ENCODE peak calls at places on chromosomes 13 and 19, in five cellular contexts. V is cardiac fibroblast, H is left ventricle myocardium inferior, M is MM.1S, B is progenitor cell of endocrine pancreas. K is an unnamed sample.

GRCh38 chr19:426725-427445 is 17.9 kb upstream of the C2CD4C start:
- DNase-seq in B (no peak), H (no peak), M (no peak), V (no peak), K (no peak)

GRCh38 chr19:2722541-2723344 is 1.6 kb upstream of the DIRAS1 start:
- DNase-seq in H (peak), V (peak), B (no peak), M (no peak), K (no peak)

GRCh38 chr13:47433461-47434005 is 536.7 kb upstream of the HTR2A start:
- DNase-seq in V (no peak), M (no peak), H (no peak), B (no peak), K (no peak)

GRCh38 chr13:98927954-98928927 is 49.6 kb downstream of the DOCK9 start:
- DNase-seq in B (no peak), H (no peak), M (no peak), V (peak), K (no peak)

GRCh38 chr19:48806518-48806817 is 4.4 kb downstream of the BCAT2 start:
- DNase-seq in H (no peak), M (peak), B (no peak), V (no peak), K (no peak)

GRCh38 chr13:32951580-32951979 is 64.6 kb upstream of the KL start:
- DNase-seq in B (no peak), V (no peak), M (no peak), H (no peak), K (no peak)

GRCh38 chr13:74871671-74872070 is 610.3 kb downstream of the TBC1D4 start:
- DNase-seq in B (no peak), H (no peak), V (no peak), M (no peak), K (no peak)

GRCh38 chr19:55632463-55632834 is 8.1 kb upstream of the ZNF784 start:
- DNase-seq in B (peak), H (peak), V (peak), M (peak), K (peak)

GRCh38 chr13:40875048-40875447 is 85.6 kb downstream of the SLC25A15 start:
- DNase-seq in V (no peak), H (no peak), B (no peak), M (no peak), K (no peak)

GRCh38 chr19:39074205-39074692 is 9.9 kb upstream of the ACP7 start:
- DNase-seq in V (no peak), B (no peak), M (no peak), H (no peak), K (no peak)

GRCh38 chr13:112774829-112775565 is 85.2 kb downstream of the ATP11A start:
- DNase-seq in V (no peak), M (no peak), B (no peak), H (no peak), K (no peak)
- TF ChIP-seq CTCF in V (no peak), M (no peak), B (no peak), H (no peak), K (no peak)

DNA sequence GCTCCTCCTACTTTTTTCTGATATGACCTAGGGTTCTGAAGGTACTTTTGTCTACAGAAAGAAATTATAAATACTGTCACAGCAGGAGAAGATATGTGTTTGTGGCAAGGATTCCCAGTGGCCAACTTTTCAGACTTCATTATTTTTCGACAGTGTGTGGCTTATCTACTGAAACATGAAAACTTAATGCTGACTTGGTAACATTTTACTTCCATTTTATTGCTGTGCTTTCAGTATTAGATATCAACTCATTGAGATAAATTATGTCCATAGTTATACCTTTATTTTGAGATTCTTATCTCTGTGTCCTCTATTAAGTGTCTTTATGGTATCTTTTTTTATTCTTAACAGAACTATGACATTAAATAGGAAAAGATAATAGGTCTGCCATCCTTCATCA is 700.0 kb downstream of the PCDH9 start:
- DNase-seq in H (no peak), V (no peak), B (no peak), M (no peak), K (no peak)
- TF ChIP-seq CTCF in H (no peak), V (no peak), B (no peak), M (no peak), K (no peak)

GRCh38 chr13:113802090-113802531 is 43.1 kb downstream of the TMEM255B start:
- DNase-seq in B (no peak), M (peak), H (peak), V (peak), K (no peak)
- TF ChIP-seq CTCF in B (no peak), M (no peak), H (no peak), V (peak), K (no peak)

GRCh38 chr19:18408053-18408476 is 10.6 kb upstream of the LRRC25 start:
- DNase-seq in V (no peak), M (no peak), B (no peak), H (no peak), K (peak)
- TF ChIP-seq CTCF in V (peak), M (peak), B (peak), H (peak), K (no peak)

DNA sequence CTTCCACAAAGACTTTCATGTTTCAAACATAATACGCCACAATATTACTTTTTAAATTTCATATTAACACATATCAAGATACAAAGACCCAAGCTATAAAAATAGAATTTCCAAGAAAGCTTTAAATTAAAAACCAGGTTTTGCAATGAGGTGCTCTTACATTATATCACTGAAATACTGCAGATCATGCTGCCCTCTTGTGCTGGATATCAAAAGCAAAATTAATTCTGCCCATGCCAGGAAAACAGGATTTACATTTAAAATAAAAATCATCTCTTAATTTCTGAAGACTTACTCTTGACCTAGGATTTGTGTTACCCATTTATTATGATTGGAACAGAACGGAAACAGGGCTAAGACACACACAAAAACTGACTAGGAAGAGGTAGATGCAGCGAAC is 145.0 kb downstream of the ABCC4 start:
- DNase-seq in H (no peak), B (no peak), V (peak), M (no peak), K (no peak)
- TF ChIP-seq CTCF in H (peak), B (peak), V (peak), M (peak), K (no peak)

DNA sequence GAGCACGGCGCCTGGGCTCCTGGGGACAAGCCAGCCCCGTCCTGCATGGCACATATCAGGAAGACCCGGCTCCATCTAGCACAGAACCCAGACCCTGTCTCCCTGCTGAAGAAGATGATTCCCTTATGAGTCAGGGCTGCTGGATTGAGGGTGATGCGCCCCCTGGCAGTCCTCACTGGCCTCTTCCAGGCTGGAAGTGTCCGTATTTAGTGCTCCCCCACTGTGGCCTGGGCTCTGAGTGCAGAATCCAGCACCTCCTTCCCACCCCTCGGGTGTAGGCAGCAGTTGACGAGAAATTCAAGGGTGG is 14.9 kb downstream of the COMP start:
- DNase-seq in V (peak), M (no peak), B (no peak), H (no peak), K (no peak)
- TF ChIP-seq CTCF in V (peak), M (no peak), B (no peak), H (no peak), K (no peak)

GRCh38 chr19:4234862-4235201 is 5.5 kb downstream of the EBI3 start:
- DNase-seq in B (no peak), H (no peak), V (no peak), M (no peak), K (no peak)

GRCh38 chr19:4232614-4233281 is 3.4 kb downstream of the EBI3 start:
- DNase-seq in H (no peak), B (no peak), V (no peak), M (no peak), K (no peak)

GRCh38 chr19:4229179-4229931 is at the start of gene EBI3:
- DNase-seq in V (peak), H (peak), M (no peak), B (peak), K (peak)

GRCh38 chr19:4234142-4234861 is 5.0 kb downstream of the EBI3 start:
- DNase-seq in M (no peak), H (no peak), B (no peak), V (no peak), K (no peak)

DNA sequence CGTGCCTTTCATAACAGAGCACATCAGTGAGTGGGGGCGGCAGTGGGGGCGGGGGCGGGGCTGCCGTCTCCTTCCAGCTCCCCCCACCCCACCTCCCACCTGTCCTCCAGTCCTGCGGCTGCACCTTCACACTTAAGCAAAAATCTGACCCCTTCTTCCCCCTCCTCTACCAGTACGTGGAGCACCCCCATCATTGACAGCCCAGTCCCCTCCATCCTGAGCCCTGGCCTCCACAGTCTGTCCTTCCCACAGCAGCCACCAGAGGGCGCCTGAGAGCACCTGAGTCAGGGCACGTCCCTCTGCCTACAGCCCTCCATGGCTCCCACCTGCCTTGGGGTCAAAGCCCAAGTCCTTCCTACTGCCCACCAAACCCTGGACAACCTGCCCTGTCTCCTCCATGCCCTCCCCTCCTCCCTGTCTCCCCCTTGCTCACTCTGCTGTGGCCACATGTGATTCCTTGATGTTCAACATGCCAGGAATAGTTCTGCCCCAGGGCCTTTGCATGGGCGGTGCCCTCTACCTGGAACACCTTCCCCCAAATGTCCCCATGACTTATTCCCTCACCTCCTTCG is 4.0 kb downstream of the EBI3 start:
- DNase-seq in M (peak), H (peak), B (peak), V (peak), K (peak)
- TF ChIP-seq CTCF in M (peak), H (peak), B (peak), V (peak), K (no peak)

DNA sequence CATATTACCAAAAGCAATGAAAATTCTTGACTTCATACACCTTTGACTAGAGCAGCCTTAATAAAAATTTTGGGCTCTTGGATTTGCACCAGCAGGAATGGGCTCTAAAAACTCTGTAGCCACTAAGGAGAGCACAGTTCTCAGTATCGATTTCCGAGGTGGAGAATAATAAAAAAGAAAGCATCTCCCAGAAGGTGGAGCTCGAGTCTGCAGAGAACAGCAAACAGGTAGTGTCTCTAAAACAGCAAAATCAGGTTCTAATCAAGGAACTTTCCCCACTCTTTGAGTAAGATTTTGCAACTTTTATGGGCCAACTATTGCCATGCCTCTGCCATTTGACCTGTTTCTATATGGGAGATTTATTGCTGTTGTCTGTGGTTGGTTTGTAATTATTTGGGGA is 258.7 kb upstream of the GPC6 start:
- DNase-seq in H (no peak), V (peak), B (no peak), M (peak), K (no peak)
- TF ChIP-seq CTCF in H (no peak), V (peak), B (no peak), M (peak), K (no peak)

K was measured in activated B cell treated with CpG ODN at 0.5 μM for 24 hours.